ENCODE peak calls at places on chromosomes 11 and 22, in ten cellular contexts. P is HTR-8/SVneo, S is EL, W is ELF-1, J is NCI-H2081, U is AG08395, H is esophagus muscularis mucosa, K is right lobe of liver, O is HFF-Myc, Q is COR-L47. T is an unnamed sample.

GRCh38 chr11:88105952-88106351 is 69.3 kb downstream of the RAB38 start:
- DNase-seq in P (no peak), S (no peak), W (no peak), J (no peak), U (no peak), H (no peak), K (no peak), O (no peak), Q (no peak), T (no peak)

GRCh38 chr11:71381781-71382505 is 66.2 kb downstream of the DHCR7 start:
- DNase-seq in P (no peak), S (no peak), W (no peak), J (no peak), U (no peak), H (no peak), K (no peak), O (no peak), Q (no peak), T (no peak)

GRCh38 chr11:10303558-10304363 is 1.1 kb upstream of the ADM start:
- DNase-seq in P (peak; percentile 27), S (peak; percentile 90), W (peak; percentile 76), J (peak; percentile 17), U (peak; percentile 57), H (peak; percentile 92), K (peak; percentile 71), O (no peak), Q (no peak), T (no peak)

GRCh38 chr11:66069715-66070603 is at the start of gene PACS1:
- DNase-seq in P (peak; percentile 81), S (peak; percentile 86), W (peak; percentile 88), J (peak; percentile 38), U (peak; percentile 92), H (no peak), K (peak; percentile 85), O (no peak), Q (peak; percentile 49), T (peak; percentile 40)

GRCh38 chr11:35927730-35928129 is 16.1 kb upstream of the LDLRAD3 start:
- DNase-seq in P (no peak), S (no peak), W (no peak), J (no peak), U (no peak), H (no peak), K (peak; percentile 87), O (no peak), Q (no peak), T (peak; percentile 28)

GRCh38 chr22:22893077-22893805 is 5.6 kb downstream of the IGLL5 start:
- DNase-seq in P (no peak), S (no peak), W (no peak), J (no peak), U (no peak), H (no peak), K (no peak), O (no peak), Q (no peak), T (no peak)

GRCh38 chr11:13450832-13451397 is 12.1 kb downstream of the BTBD10 start:
- DNase-seq in P (no peak), S (no peak), W (no peak), J (no peak), U (no peak), H (no peak), K (no peak), O (no peak), Q (no peak), T (no peak)

GRCh38 chr11:3220521-3221407 is 2.2 kb upstream of the MRGPRG start:
- DNase-seq in P (no peak), S (no peak), W (no peak), J (no peak), U (no peak), H (no peak), K (no peak), O (no peak), Q (no peak), T (no peak)

GRCh38 chr11:83815736-83816135 is 529.6 kb upstream of the CCDC90B start:
- DNase-seq in P (no peak), S (no peak), W (no peak), J (no peak), U (no peak), H (no peak), K (no peak), O (no peak), Q (no peak), T (no peak)

GRCh38 chr22:35542157-35542971 is 1.7 kb downstream of the RASD2 start:
- DNase-seq in P (no peak), S (no peak), W (no peak), J (no peak), U (no peak), H (no peak), K (no peak), O (no peak), Q (no peak), T (no peak)

GRCh38 chr11:91394718-91395414 is 829.8 kb upstream of the FAT3 start:
- DNase-seq in P (no peak), S (no peak), W (no peak), J (no peak), U (no peak), H (no peak), K (no peak), O (no peak), Q (no peak), T (no peak)

GRCh38 chr22:30185129-30185528 is 61.4 kb downstream of the LIF start:
- DNase-seq in P (no peak), S (no peak), W (no peak), J (no peak), U (no peak), H (peak; percentile 84), K (no peak), O (no peak), Q (no peak), T (no peak)

GRCh38 chr22:47618611-47619010 is 856.2 kb downstream of the TBC1D22A start:
- DNase-seq in P (no peak), S (no peak), W (no peak), J (no peak), U (no peak), H (no peak), K (no peak), O (no peak), Q (no peak), T (no peak)

GRCh38 chr11:75347781-75348613 is 3.5 kb downstream of the ARRB1 start:
- DNase-seq in P (no peak), S (peak; percentile 87), W (peak; percentile 70), J (no peak), U (peak; percentile 92), H (no peak), K (no peak), O (peak; percentile 98), Q (no peak), T (peak; percentile 67)

GRCh38 chr11:131579932-131580387 is 209.5 kb downstream of the NTM start:
- DNase-seq in P (no peak), S (peak; percentile 38), W (peak; percentile 66), J (peak; percentile 3), U (peak; percentile 82), H (no peak), K (no peak), O (no peak), Q (no peak), T (peak; percentile 94)

GRCh38 chr11:59009661-59010060 is 70.4 kb downstream of the GLYATL1 start:
- DNase-seq in P (no peak), S (no peak), W (no peak), J (no peak), U (no peak), H (no peak), K (no peak), O (no peak), Q (no peak), T (no peak)

GRCh38 chr22:27991586-27992293 is 72.7 kb upstream of the PITPNB start:
- DNase-seq in P (no peak), S (no peak), W (no peak), J (no peak), U (no peak), H (no peak), K (peak; percentile 37), O (no peak), Q (no peak), T (no peak)

GRCh38 chr11:65946655-65947054 is 1.4 kb downstream of the TSGA10IP start:
- DNase-seq in P (no peak), S (no peak), W (no peak), J (no peak), U (no peak), H (no peak), K (no peak), O (no peak), Q (no peak), T (no peak)

GRCh38 chr11:34269031-34269430 is 88.8 kb downstream of the ABTB2 start:
- DNase-seq in P (no peak), S (no peak), W (no peak), J (no peak), U (no peak), H (no peak), K (no peak), O (no peak), Q (no peak), T (no peak)